ENCODE peak calls at places on chromosome 4, in eight cellular contexts. H, J, Y, N, G, O, U and F are unnamed samples.

GRCh38 chr4:1331591-1332353 is 15.2 kb upstream of the UVSSA start:
- DNase-seq in H (no peak), J (peak; percentile 69), Y (peak; percentile 66), N (no peak), G (no peak), O (no peak), U (no peak), F (peak; percentile 15)

GRCh38 chr4:64617813-64618212 is 208.6 kb upstream of the TECRL start:
- DNase-seq in H (no peak), J (no peak), Y (no peak), N (no peak), G (no peak), O (peak; percentile 34), U (no peak), F (no peak)

GRCh38 chr4:12852338-12853307 is 631.5 kb downstream of the RAB28 start:
- DNase-seq in H (no peak), J (no peak), Y (no peak), N (no peak), G (peak; percentile 28), O (peak; percentile 62), U (peak; percentile 76), F (no peak)

GRCh38 chr4:5998333-5998936 is 19.8 kb downstream of the C4orf50 start:
- DNase-seq in H (peak; percentile 74), J (no peak), Y (peak; percentile 82), N (peak; percentile 41), G (peak; percentile 10), O (no peak), U (peak; percentile 50), F (peak; percentile 76)

GRCh38 chr4:176359590-176359989 is 39.8 kb downstream of the SPCS3 start:
- DNase-seq in H (no peak), J (no peak), Y (no peak), N (no peak), G (peak; percentile 74), O (no peak), U (no peak), F (no peak)

GRCh38 chr4:184756399-184756798 is 22.5 kb upstream of the CENPU start:
- DNase-seq in H (no peak), J (no peak), Y (no peak), N (no peak), G (no peak), O (no peak), U (no peak), F (no peak)

GRCh38 chr4:2617955-2618354 is 81.5 kb downstream of the FAM193A start:
- DNase-seq in H (no peak), J (no peak), Y (no peak), N (no peak), G (no peak), O (no peak), U (no peak), F (no peak)

GRCh38 chr4:186712690-186713089 is 11.0 kb downstream of the FAT1 start:
- DNase-seq in H (no peak), J (no peak), Y (no peak), N (no peak), G (no peak), O (no peak), U (no peak), F (no peak)

GRCh38 chr4:35760706-35761278 is 483.5 kb downstream of the ARAP2 start:
- DNase-seq in H (no peak), J (no peak), Y (no peak), N (no peak), G (no peak), O (no peak), U (peak; percentile 31), F (no peak)

GRCh38 chr4:41323706-41324105 is 67.0 kb downstream of the UCHL1 start:
- DNase-seq in H (no peak), J (no peak), Y (no peak), N (no peak), G (no peak), O (peak; percentile 75), U (no peak), F (no peak)

GRCh38 chr4:119184128-119184527 is 28.4 kb upstream of the USP53 start:
- DNase-seq in H (no peak), J (no peak), Y (no peak), N (peak; percentile 69), G (no peak), O (no peak), U (no peak), F (no peak)

GRCh38 chr4:109721033-109721432 is 8.8 kb downstream of the PLA2G12A start:
- DNase-seq in H (no peak), J (no peak), Y (no peak), N (no peak), G (no peak), O (no peak), U (no peak), F (no peak)

GRCh38 chr4:99117876-99118693 is 26.0 kb downstream of the ADH4 start:
- DNase-seq in H (no peak), J (no peak), Y (no peak), N (no peak), G (no peak), O (no peak), U (peak; percentile 7), F (no peak)
- TF ChIP-seq CTCF in H (peak; percentile 61), J (no peak), Y (no peak), N (no peak), G (peak; percentile 19), O (peak; percentile 68), U (peak; percentile 14), F (peak; percentile 46)

DNA sequence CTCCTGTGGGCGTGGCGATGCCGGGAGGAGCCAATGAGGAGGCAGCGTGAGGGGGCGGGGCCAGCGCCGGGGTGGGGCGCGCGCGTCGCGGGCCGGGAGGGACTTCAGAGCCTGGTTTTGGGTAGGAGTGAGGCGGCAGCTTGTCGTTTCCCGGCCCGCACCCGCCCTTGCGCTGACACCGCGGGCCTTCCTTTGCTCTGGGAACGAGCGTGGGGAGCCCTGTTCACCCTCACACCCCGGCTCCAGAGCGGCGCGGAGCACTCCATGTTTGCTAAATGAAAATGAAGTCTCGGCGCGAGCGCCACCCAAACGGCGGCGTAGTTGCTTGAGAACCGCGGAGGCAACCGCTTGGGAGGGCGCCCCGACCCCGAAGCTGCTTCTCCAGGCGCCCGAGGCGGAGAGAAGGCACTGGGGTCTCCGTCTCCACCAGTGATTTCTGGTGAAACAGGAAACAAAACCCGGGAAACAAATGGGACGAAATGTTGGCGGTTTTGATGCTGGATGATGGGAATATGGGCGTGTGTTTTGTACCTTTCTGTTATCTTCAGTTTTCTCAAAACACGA is 497 bp upstream of the GRPEL1 start:
- DNase-seq in H (no peak), J (no peak), Y (no peak), N (no peak), G (no peak), O (no peak), U (no peak), F (no peak)
- TF ChIP-seq CTCF in H (no peak), J (no peak), Y (no peak), N (no peak), G (no peak), O (no peak), U (peak; percentile 38), F (no peak)

DNA sequence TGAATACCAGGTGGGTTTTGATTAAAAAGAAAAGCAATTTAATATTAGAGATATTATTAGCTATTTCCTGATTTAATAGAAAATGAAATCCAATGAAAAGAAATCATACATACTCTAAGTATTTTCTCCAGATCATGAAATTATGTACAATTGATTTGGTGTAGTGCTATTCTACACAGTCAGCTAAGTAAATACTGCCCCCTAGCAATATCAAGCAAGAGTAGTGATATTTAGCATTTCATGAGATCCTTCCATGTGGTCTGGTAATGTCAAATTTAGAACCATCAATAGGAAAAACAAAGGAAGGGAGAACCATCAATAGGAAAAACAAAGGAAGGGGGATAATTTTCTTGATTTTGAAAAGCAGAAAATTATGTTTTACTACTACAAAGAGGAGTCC is 114.6 kb downstream of the TBCK start:
- DNase-seq in H (no peak), J (no peak), Y (no peak), N (no peak), G (no peak), O (no peak), U (peak; percentile 7), F (no peak)
- TF ChIP-seq CTCF in H (peak; percentile 60), J (no peak), Y (peak; percentile 37), N (peak; percentile 13), G (peak; percentile 44), O (peak; percentile 52), U (peak; percentile 56), F (no peak)

GRCh38 chr4:17111959-17112659 is 213.7 kb upstream of the LDB2 start:
- DNase-seq in H (peak; percentile 33), J (no peak), Y (no peak), N (no peak), G (no peak), O (no peak), U (peak; percentile 6), F (no peak)

GRCh38 chr4:17117746-17118145 is 219.3 kb upstream of the LDB2 start:
- DNase-seq in H (no peak), J (no peak), Y (no peak), N (no peak), G (no peak), O (no peak), U (no peak), F (no peak)

GRCh38 chr4:17111436-17111835 is 213.0 kb upstream of the LDB2 start:
- DNase-seq in H (no peak), J (no peak), Y (no peak), N (no peak), G (no peak), O (no peak), U (no peak), F (no peak)

GRCh38 chr4:17120761-17121160 is 222.3 kb upstream of the LDB2 start:
- DNase-seq in H (no peak), J (no peak), Y (no peak), N (no peak), G (no peak), O (no peak), U (no peak), F (no peak)

DNA sequence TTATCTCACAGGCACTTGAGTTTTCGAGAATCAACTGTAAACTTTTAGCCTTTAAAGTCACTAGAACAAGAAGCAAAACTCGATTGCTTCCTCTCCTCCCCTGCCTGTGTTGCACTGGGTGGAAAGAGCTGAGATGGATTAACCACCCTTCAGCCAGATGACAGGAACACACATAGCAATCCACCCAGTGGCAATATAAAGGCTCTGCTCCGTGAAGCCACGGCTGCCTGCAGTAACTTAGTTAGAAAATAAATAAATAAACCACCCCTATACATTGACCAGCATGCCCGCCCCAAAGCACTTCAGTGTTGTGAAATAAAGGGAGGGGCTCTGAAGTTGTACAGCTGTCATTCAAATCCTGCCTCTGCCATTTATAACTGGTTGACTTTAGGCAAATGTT is 217.1 kb upstream of the LDB2 start:
- DNase-seq in H (no peak), J (no peak), Y (no peak), N (no peak), G (no peak), O (no peak), U (no peak), F (no peak)
- TF ChIP-seq CTCF in H (no peak), J (no peak), Y (no peak), N (no peak), G (no peak), O (no peak), U (no peak), F (no peak)

GRCh38 chr4:126701756-126702155 is 931.0 kb upstream of the INTU start:
- DNase-seq in H (no peak), J (no peak), Y (no peak), N (no peak), G (peak; percentile 33), O (no peak), U (no peak), F (no peak)
- TF ChIP-seq CTCF in H (no peak), J (no peak), Y (no peak), N (no peak), G (no peak), O (no peak), U (no peak), F (no peak)